ENCODE peak calls at places on chromosome 11, in four cellular contexts. Q is GM12865, Z is neural progenitor cell, S is ELR. M is an unnamed sample.
A peak's percentile ranks its signal among the peaks of the same experiment; 100 is the strongest.

GRCh38 chr11:94776351-94777321 is 8.5 kb downstream of the AMOTL1 start:
- DNase-seq in Z (peak; percentile 41), Q (no peak), S (peak; percentile 68), M (no peak)

GRCh38 chr11:35893796-35894475 is 49.9 kb upstream of the LDLRAD3 start:
- DNase-seq in Q (no peak), S (peak; percentile 23), Z (no peak), M (no peak)

GRCh38 chr11:27619039-27619438 is 81.2 kb downstream of the BDNF start:
- DNase-seq in Z (no peak), S (peak; percentile 63), Q (no peak), M (no peak)

GRCh38 chr11:78132475-78132874 is 7.0 kb downstream of the ALG8 start:
- DNase-seq in S (no peak), Z (no peak), Q (no peak), M (no peak)

GRCh38 chr11:66045177-66045639 is 3.8 kb downstream of the GAL3ST3 start:
- DNase-seq in S (peak; percentile 83), Q (peak; percentile 90), Z (peak; percentile 95), M (no peak)

GRCh38 chr11:42806191-42806590 is 505.6 kb upstream of the API5 start:
- DNase-seq in Q (no peak), Z (no peak), S (no peak), M (no peak)

GRCh38 chr11:73520358-73521061 is 77.4 kb downstream of the FAM168A start:
- DNase-seq in Q (peak; percentile 44), S (no peak), Z (no peak), M (no peak)

GRCh38 chr11:18243783-18244362 is 4.6 kb downstream of the SAA2 start:
- DNase-seq in Q (peak; percentile 89), S (peak; percentile 77), Z (peak; percentile 80), M (peak; percentile 26)

GRCh38 chr11:64246874-64247728 is at the start of gene PPP1R14B:
- DNase-seq in S (peak; percentile 88), Z (peak; percentile 95), Q (peak; percentile 83), M (peak; percentile 21)

GRCh38 chr11:70713988-70714665 is 315.8 kb downstream of the CTTN start:
- DNase-seq in S (no peak), Z (peak; percentile 73), Q (no peak), M (no peak)

GRCh38 chr11:35056391-35057093 is 82.4 kb upstream of the CD44 start:
- DNase-seq in S (peak; percentile 57), Q (no peak), Z (no peak), M (no peak)

GRCh38 chr11:60844045-60844869 is 2.3 kb downstream of the CCDC86 start:
- DNase-seq in Z (no peak), S (peak; percentile 63), Q (no peak), M (no peak)

GRCh38 chr11:89456681-89457080 is 34.5 kb downstream of the NOX4 start:
- DNase-seq in Z (no peak), S (no peak), Q (no peak), M (no peak)

GRCh38 chr11:44094260-44094868 is 1.1 kb upstream of the EXT2 start:
- DNase-seq in Z (peak; percentile 92), Q (peak; percentile 86), S (peak; percentile 87), M (peak; percentile 43)

GRCh38 chr11:1761110-1761856 is 2.4 kb downstream of the CTSD start:
- DNase-seq in S (no peak), Q (no peak), Z (no peak), M (no peak)

GRCh38 chr11:73164803-73165542 is 22.9 kb upstream of the FCHSD2 start:
- DNase-seq in S (peak; percentile 13), Q (no peak), Z (no peak), M (no peak)

GRCh38 chr11:118621071-118621815 is 13.8 kb downstream of the PHLDB1 start:
- DNase-seq in S (peak; percentile 90), Q (no peak), Z (peak; percentile 89), M (peak; percentile 24)

GRCh38 chr11:45896392-45897068 is 10.5 kb downstream of the FREY1 start:
- DNase-seq in Z (peak; percentile 84), Q (no peak), S (no peak), M (peak; percentile 44)

GRCh38 chr11:77151804-77152513 is 23.9 kb downstream of the MYO7A start:
- DNase-seq in S (no peak), Z (no peak), Q (no peak), M (peak; percentile 34)

GRCh38 chr11:122139595-122139866 is 23.5 kb upstream of the BLID start:
- DNase-seq in Z (no peak), Q (no peak), S (peak; percentile 43), M (no peak)

GRCh38 chr11:118838905-118839553 is 44.7 kb upstream of the CXCR5 start:
- DNase-seq in S (no peak), Q (peak; percentile 85), Z (no peak), M (no peak)

GRCh38 chr11:64117763-64118459 is 48.0 kb downstream of the MACROD1 start:
- DNase-seq in Q (no peak), S (no peak), Z (no peak), M (no peak)

GRCh38 chr11:77202941-77203900 is 75.2 kb downstream of the MYO7A start:
- DNase-seq in Z (no peak), S (no peak), Q (no peak), M (no peak)

GRCh38 chr11:45556851-45557707 is 108.3 kb downstream of the CHST1 start:
- DNase-seq in Z (no peak), Q (no peak), S (peak; percentile 38), M (no peak)

GRCh38 chr11:75576445-75577049 is 14.5 kb downstream of the SERPINH1 start:
- DNase-seq in Q (peak; percentile 48), S (peak; percentile 50), Z (no peak), M (no peak)

GRCh38 chr11:123573291-123573690 is 81.1 kb downstream of the SCN3B start:
- DNase-seq in S (no peak), Q (no peak), Z (no peak), M (no peak)

GRCh38 chr11:126485021-126485781 is 129.7 kb downstream of the ST3GAL4 start:
- DNase-seq in Z (no peak), S (peak; percentile 46), Q (peak; percentile 33), M (no peak)

GRCh38 chr11:124069429-124070401 is 28.6 kb upstream of the OR10G7 start:
- DNase-seq in S (peak; percentile 82), Q (peak; percentile 83), Z (peak; percentile 86), M (peak; percentile 80)

GRCh38 chr11:725624-726202 is 19.7 kb downstream of the EPS8L2 start:
- DNase-seq in Q (no peak), Z (peak; percentile 52), S (no peak), M (no peak)

GRCh38 chr11:20874358-20874757 is 205.0 kb downstream of the NELL1 start:
- DNase-seq in Q (no peak), Z (no peak), S (no peak), M (no peak)

GRCh38 chr11:130315354-130315970 is 745 bp upstream of the ZBTB44 start:
- DNase-seq in S (no peak), Z (peak; percentile 34), Q (peak; percentile 58), M (no peak)

GRCh38 chr11:128483211-128483788 is 104.1 kb downstream of the ETS1 start:
- DNase-seq in Q (peak; percentile 86), Z (no peak), S (no peak), M (no peak)

GRCh38 chr11:112042161-112042960 is 17.2 kb downstream of the DLAT start:
- DNase-seq in S (peak; percentile 80), Q (no peak), Z (no peak), M (no peak)

GRCh38 chr11:61826930-61827572 is 1.0 kb upstream of the FADS2 start:
- DNase-seq in Z (no peak), Q (peak; percentile 61), S (no peak), M (no peak)

GRCh38 chr11:102849319-102849718 is 5.9 kb upstream of the MMP3 start:
- DNase-seq in Z (no peak), S (peak; percentile 95), Q (no peak), M (no peak)